ENCODE peak calls at places on chromosomes 5 and 9, in seven cellular contexts. Y is myocyte, Q is T-helper 17 cell, L is colonic mucosa, H is NCI-H1092 treated with DMSO at 0.1 percent for 48 hours, D is NCI-H69, I is HCEC 1CT. X is an unnamed sample.

GRCh38 chr5:161385080-161385479 is 161.4 kb downstream of the GABRB2 start:
- DNase-seq in Y (no peak), Q (no peak), L (no peak), H (no peak), D (no peak), I (no peak), X (no peak)

GRCh38 chr9:91937031-91937430 is 13.0 kb downstream of the ROR2 start:
- DNase-seq in Y (no peak), Q (no peak), L (no peak), H (no peak), D (no peak), I (no peak), X (no peak)

GRCh38 chr9:75653750-75654149 is 236.7 kb upstream of the PCSK5 start:
- DNase-seq in Y (no peak), Q (no peak), L (no peak), H (no peak), D (no peak), I (no peak), X (no peak)

GRCh38 chr9:138061631-138062030 is 184.0 kb downstream of the CACNA1B start:
- DNase-seq in Y (no peak), Q (no peak), L (no peak), H (no peak), D (no peak), I (no peak), X (no peak)

GRCh38 chr9:112242147-112242804 is 67.2 kb upstream of the SUSD1 start:
- DNase-seq in Y (no peak), Q (no peak), L (no peak), H (no peak), D (no peak), I (no peak), X (no peak)

GRCh38 chr9:34463098-34463900 is 4.7 kb downstream of the DNAI1 start:
- DNase-seq in Y (no peak), Q (no peak), L (no peak), H (no peak), D (peak), I (peak), X (peak)

GRCh38 chr9:135379540-135380267 is 99.9 kb upstream of the PPP1R26 start:
- DNase-seq in Y (no peak), Q (no peak), L (no peak), H (no peak), D (peak), I (no peak), X (peak)

GRCh38 chr5:115375922-115376321 is 79.5 kb upstream of the CCDC112 start:
- DNase-seq in Y (peak), Q (no peak), L (no peak), H (no peak), D (peak), I (peak), X (peak)

GRCh38 chr9:117815315-117815714 is 111.1 kb downstream of the TLR4 start:
- DNase-seq in Y (no peak), Q (no peak), L (no peak), H (no peak), D (no peak), I (no peak), X (no peak)

GRCh38 chr9:93357649-93358048 is 93.8 kb upstream of the FAM120A start:
- DNase-seq in Y (no peak), Q (no peak), L (no peak), H (no peak), D (no peak), I (no peak), X (no peak)

GRCh38 chr9:124013263-124014211 is 2.0 kb downstream of the LHX2 start:
- DNase-seq in Y (no peak), Q (no peak), L (no peak), H (no peak), D (no peak), I (no peak), X (no peak)

GRCh38 chr9:5899292-5899691 is 8.6 kb downstream of the MLANA start:
- DNase-seq in Y (no peak), Q (no peak), L (no peak), H (no peak), D (peak), I (no peak), X (no peak)

GRCh38 chr9:33350310-33350709 is 52.1 kb downstream of the AQP7 start:
- DNase-seq in Y (peak), Q (no peak), L (no peak), H (no peak), D (no peak), I (peak), X (peak)

GRCh38 chr5:143403357-143403606 is 204 bp downstream of the NR3C1 start:
- DNase-seq in Y (no peak), Q (no peak), L (no peak), H (no peak), D (no peak), I (no peak), X (no peak)

GRCh38 chr5:172106511-172107356 is 81.3 kb downstream of the STK10 start:
- DNase-seq in Y (peak), Q (peak), L (peak), H (peak), D (peak), I (no peak), X (no peak)

GRCh38 chr5:68345166-68345565 is 129.6 kb downstream of the PIK3R1 start:
- DNase-seq in Y (no peak), Q (no peak), L (no peak), H (no peak), D (no peak), I (no peak), X (peak)

GRCh38 chr5:154829589-154830218 is 20.7 kb downstream of the FAXDC2 start:
- DNase-seq in Y (peak), Q (no peak), L (peak), H (no peak), D (peak), I (no peak), X (peak)

GRCh38 chr5:10632110-10632903 is 68.4 kb downstream of the ANKRD33B start:
- DNase-seq in Y (no peak), Q (no peak), L (no peak), H (no peak), D (no peak), I (no peak), X (peak)

GRCh38 chr9:136012651-136013050 is 51.5 kb upstream of the UBAC1 start:
- DNase-seq in Y (no peak), Q (peak), L (no peak), H (no peak), D (peak), I (no peak), X (peak)

GRCh38 chr5:128498844-128499455 is 39.1 kb downstream of the FBN2 start:
- DNase-seq in Y (peak), Q (no peak), L (peak), H (peak), D (peak), I (peak), X (peak)

GRCh38 chr5:141149812-141150211 is at the start of gene PCDHB6:
- DNase-seq in Y (peak), Q (no peak), L (no peak), H (no peak), D (peak), I (no peak), X (peak)

GRCh38 chr5:178637356-178638069 is 10.7 kb upstream of the CLK4 start:
- DNase-seq in Y (no peak), Q (no peak), L (no peak), H (no peak), D (no peak), I (no peak), X (no peak)

GRCh38 chr9:124251188-124251587 is 6.6 kb upstream of the NEK6 start:
- DNase-seq in Y (no peak), Q (no peak), L (no peak), H (no peak), D (peak), I (no peak), X (no peak)

GRCh38 chr9:116549786-116550660 is 137.1 kb upstream of the TRIM32 start:
- DNase-seq in Y (no peak), Q (no peak), L (no peak), H (no peak), D (no peak), I (no peak), X (peak)

GRCh38 chr5:150122158-150122510 is 33.5 kb downstream of the PDGFRB start:
- DNase-seq in Y (no peak), Q (no peak), L (peak), H (no peak), D (peak), I (peak), X (no peak)

GRCh38 chr9:97753975-97754374 is 56.8 kb upstream of the XPA start:
- DNase-seq in Y (no peak), Q (no peak), L (no peak), H (no peak), D (no peak), I (no peak), X (no peak)

GRCh38 chr5:178118345-178118744 is 5.0 kb downstream of the N4BP3 start:
- DNase-seq in Y (no peak), Q (no peak), L (no peak), H (no peak), D (no peak), I (no peak), X (no peak)

GRCh38 chr9:11702529-11702928 is 990.7 kb upstream of the TYRP1 start:
- DNase-seq in Y (no peak), Q (no peak), L (no peak), H (peak), D (peak), I (no peak), X (peak)

GRCh38 chr5:38650540-38651275 is 94.3 kb upstream of the LIFR start:
- DNase-seq in Y (peak), Q (no peak), L (no peak), H (peak), D (no peak), I (no peak), X (peak)

GRCh38 chr5:36691993-36692392 is 85.6 kb downstream of the SLC1A3 start:
- DNase-seq in Y (peak), Q (no peak), L (no peak), H (no peak), D (no peak), I (no peak), X (peak)

GRCh38 chr5:146633273-146633672 is 117.3 kb upstream of the GPR151 start:
- DNase-seq in Y (no peak), Q (no peak), L (no peak), H (peak), D (peak), I (no peak), X (no peak)

X was measured in fibroblast of mammary gland.